ENCODE peak calls at places on chromosome 20, in four cellular contexts. J is ovary, R is endothelial cell, K is nephron progenitor cell. M is an unnamed sample.

GRCh38 chr20:25439328-25439727 is 31.9 kb downstream of the GINS1 start:
- DNase-seq in J (no peak), R (no peak), K (no peak), M (no peak)

GRCh38 chr20:6697228-6697972 is 70.1 kb upstream of the BMP2 start:
- DNase-seq in J (no peak), R (no peak), K (no peak), M (no peak)

GRCh38 chr20:47336013-47336754 is 20.3 kb downstream of the ZMYND8 start:
- DNase-seq in J (peak; percentile 64), R (no peak), K (no peak), M (no peak)

GRCh38 chr20:3037654-3038053 is 5.8 kb upstream of the GNRH2 start:
- DNase-seq in J (no peak), R (no peak), K (no peak), M (no peak)

GRCh38 chr20:52924411-52925271 is 47.5 kb upstream of the TSHZ2 start:
- DNase-seq in J (no peak), R (no peak), K (no peak), M (no peak)

GRCh38 chr20:23245553-23246128 is 105.0 kb upstream of the NXT1 start:
- DNase-seq in J (peak; percentile 36), R (peak; percentile 68), K (peak; percentile 47), M (peak; percentile 63)

GRCh38 chr20:6081236-6081635 is 27.4 kb upstream of the LRRN4 start:
- DNase-seq in J (no peak), R (no peak), K (no peak), M (peak; percentile 46)

GRCh38 chr20:53829706-53830521 is 236.3 kb upstream of the ZNF217 start:
- DNase-seq in J (no peak), R (no peak), K (no peak), M (no peak)

GRCh38 chr20:46991850-46992639 is 97.4 kb downstream of the EYA2 start:
- DNase-seq in J (no peak), R (no peak), K (no peak), M (no peak)

GRCh38 chr20:16490696-16491095 is 82.6 kb downstream of the KIF16B start:
- DNase-seq in J (no peak), R (no peak), K (no peak), M (no peak)

GRCh38 chr20:51175156-51175555 is 152.2 kb upstream of the KCNG1 start:
- DNase-seq in J (no peak), R (no peak), K (no peak), M (no peak)

DNA sequence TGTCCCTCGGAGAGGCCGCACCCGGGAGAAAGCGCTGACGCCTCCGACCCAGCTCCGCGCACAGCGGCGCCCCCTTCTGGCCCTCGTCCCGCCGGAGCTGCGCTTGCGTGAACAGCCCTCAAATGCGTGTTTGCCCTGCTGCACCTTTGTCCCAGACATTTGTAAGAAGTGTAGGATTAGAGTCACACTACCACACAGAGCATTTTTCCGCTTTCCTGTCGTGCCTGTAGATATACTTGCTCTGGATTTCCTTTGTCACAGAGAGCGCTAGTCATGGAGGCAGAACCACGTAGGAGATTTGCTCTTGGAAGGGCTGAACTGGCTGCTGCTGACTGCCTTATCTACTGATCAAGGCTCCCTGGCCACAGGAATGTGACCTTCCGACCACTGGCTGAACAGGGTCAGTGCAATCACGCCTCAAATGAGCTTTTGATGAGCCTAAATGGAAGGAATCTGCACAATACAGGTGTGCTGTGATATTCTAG is 62.3 kb downstream of the PAX1 start:
- DNase-seq in J (no peak), R (peak; percentile 81), K (peak; percentile 76), M (peak; percentile 7)
- TF ChIP-seq CTCF in J (no peak), R (peak; percentile 51), K (peak; percentile 63), M (no peak)

GRCh38 chr20:33575302-33575701 is 85.4 kb downstream of the CBFA2T2 start:
- DNase-seq in J (no peak), R (no peak), K (no peak), M (no peak)
- TF ChIP-seq CTCF in J (no peak), R (no peak), K (no peak), M (no peak)

GRCh38 chr20:59866338-59866737 is 67.1 kb downstream of the SYCP2 start:
- DNase-seq in J (no peak), R (no peak), K (no peak), M (no peak)

GRCh38 chr20:59858425-59858824 is 75.0 kb downstream of the SYCP2 start:
- DNase-seq in J (no peak), R (no peak), K (no peak), M (no peak)

GRCh38 chr20:59864726-59865125 is 68.7 kb downstream of the SYCP2 start:
- DNase-seq in J (no peak), R (no peak), K (no peak), M (no peak)

GRCh38 chr20:59861389-59861788 is 72.0 kb downstream of the SYCP2 start:
- DNase-seq in J (no peak), R (no peak), K (no peak), M (no peak)

GRCh38 chr20:59863058-59863457 is 70.4 kb downstream of the SYCP2 start:
- DNase-seq in J (no peak), R (no peak), K (no peak), M (no peak)
- TF ChIP-seq CTCF in J (no peak), R (no peak), K (no peak), M (no peak)

GRCh38 chr20:61973515-61974356 is 91.9 kb downstream of the TAF4 start:
- DNase-seq in J (no peak), R (no peak), K (no peak), M (no peak)
- TF ChIP-seq CTCF in J (no peak), R (no peak), K (no peak), M (no peak)

GRCh38 chr20:39433461-39433860 is 471.3 kb downstream of the DHX35 start:
- DNase-seq in J (no peak), R (no peak), K (no peak), M (no peak)

GRCh38 chr20:39424923-39425678 is 463.0 kb downstream of the DHX35 start:
- DNase-seq in J (no peak), R (no peak), K (no peak), M (no peak)

GRCh38 chr20:39429716-39430115 is 467.6 kb downstream of the DHX35 start:
- DNase-seq in J (no peak), R (peak; percentile 4), K (no peak), M (no peak)
- TF ChIP-seq CTCF in J (no peak), R (peak; percentile 58), K (peak; percentile 41), M (no peak)

DNA sequence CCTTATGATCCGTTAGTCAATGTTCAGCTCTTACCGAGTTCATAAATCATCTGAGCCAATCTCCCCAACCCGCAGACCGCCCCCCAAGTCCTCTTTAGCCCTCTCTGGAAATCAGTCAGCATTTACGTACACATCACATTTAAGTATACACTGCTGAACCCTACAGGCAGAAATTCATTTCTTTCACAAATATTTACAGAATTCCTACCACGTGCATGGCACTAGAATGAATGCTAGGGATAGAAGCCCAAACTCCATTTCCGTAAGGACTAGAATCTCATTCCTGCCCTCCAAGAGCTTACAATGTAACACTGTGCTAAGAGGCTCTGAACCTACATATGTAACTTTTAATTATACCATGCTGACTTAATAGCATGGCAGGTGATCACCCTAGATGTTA is 1.8 kb downstream of the OSER1 start:
- DNase-seq in J (no peak), R (no peak), K (no peak), M (no peak)
- TF ChIP-seq CTCF in J (no peak), R (no peak), K (no peak), M (no peak)

GRCh38 chr20:13898012-13898612 is 92.3 kb downstream of the SEL1L2 start:
- DNase-seq in J (no peak), R (no peak), K (no peak), M (no peak)
- TF ChIP-seq CTCF in J (no peak), R (no peak), K (no peak), M (peak; percentile 28)

DNA sequence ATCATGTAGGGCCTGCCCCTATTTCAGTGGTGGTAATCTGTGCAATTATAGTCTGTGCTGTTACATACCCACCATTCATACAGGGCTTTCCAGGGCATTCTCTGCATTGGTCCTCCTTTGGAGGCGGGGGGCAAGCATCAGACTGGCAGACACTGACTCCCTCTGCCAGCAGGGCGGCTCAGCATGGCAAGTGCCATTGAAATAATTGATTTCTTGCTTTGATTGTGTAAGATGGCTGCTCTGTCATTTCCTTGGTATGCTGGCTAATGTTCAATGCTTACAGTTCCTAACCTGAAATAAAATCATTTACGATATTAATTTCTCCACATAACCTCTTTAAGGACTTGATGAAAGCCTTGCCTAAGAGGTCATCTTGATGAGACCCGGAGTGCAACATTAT is 387.1 kb downstream of the CDH4 start:
- DNase-seq in J (no peak), R (no peak), K (no peak), M (no peak)
- TF ChIP-seq CTCF in J (no peak), R (no peak), K (no peak), M (no peak)

GRCh38 chr20:62553136-62553837 is 77.5 kb upstream of the GATA5 start:
- DNase-seq in J (no peak), R (no peak), K (no peak), M (no peak)
- TF ChIP-seq CTCF in J (no peak), R (no peak), K (no peak), M (no peak)

GRCh38 chr20:37233471-37234253 is 28.0 kb downstream of the GHRH start:
- DNase-seq in J (no peak), R (no peak), K (no peak), M (peak; percentile 1)
- TF ChIP-seq CTCF in J (no peak), R (no peak), K (no peak), M (no peak)